ENCODE peak calls at places on chromosome 1, in seven cellular contexts. C is activated CD4-positive, alpha-beta T cell treated with anti-CD3 and anti-CD28 coated beads for 48 hours; E is posterior cingulate gyrus; Q is RWPE1; T is astrocyte; R is GM18507; H is left lung. D is an unnamed sample.

GRCh38 chr1:75916834-75917233 is 15.4 kb downstream of the ASB17 start:
- DNase-seq in C (no peak), E (no peak), Q (no peak), T (no peak), R (no peak), H (no peak), D (no peak)

GRCh38 chr1:8583031-8583430 is 234.4 kb downstream of the RERE start:
- DNase-seq in C (no peak), E (no peak), Q (no peak), T (no peak), R (no peak), H (no peak), D (no peak)

GRCh38 chr1:227733751-227734545 is 1.2 kb downstream of the JMJD4 start:
- DNase-seq in C (no peak), E (no peak), Q (no peak), T (no peak), R (no peak), H (no peak), D (no peak)

GRCh38 chr1:200794506-200795065 is 55.9 kb downstream of the CAMSAP2 start:
- DNase-seq in C (no peak), E (no peak), Q (no peak), T (no peak), R (no peak), H (no peak), D (no peak)

GRCh38 chr1:24414884-24415333 is 693 bp upstream of the NIPAL3 start:
- DNase-seq in C (no peak), E (no peak), Q (no peak), T (no peak), R (no peak), H (no peak), D (no peak)

GRCh38 chr1:176517484-176517883 is 54.5 kb downstream of the PAPPA2 start:
- DNase-seq in C (peak; percentile 7), E (no peak), Q (peak; percentile 23), T (peak; percentile 35), R (no peak), H (no peak), D (no peak)

GRCh38 chr1:68093737-68094136 is 43.3 kb upstream of the DIRAS3 start:
- DNase-seq in C (no peak), E (no peak), Q (peak; percentile 34), T (peak; percentile 60), R (no peak), H (no peak), D (no peak)

GRCh38 chr1:34366875-34367624 is 190.3 kb downstream of the C1orf94 start:
- DNase-seq in C (no peak), E (no peak), Q (no peak), T (no peak), R (no peak), H (no peak), D (no peak)

GRCh38 chr1:115069626-115070308 is 19.5 kb downstream of the TSPAN2 start:
- DNase-seq in C (no peak), E (no peak), Q (no peak), T (peak; percentile 79), R (no peak), H (no peak), D (no peak)

GRCh38 chr1:90839323-90839722 is 122.2 kb upstream of the BARHL2 start:
- DNase-seq in C (no peak), E (no peak), Q (no peak), T (no peak), R (no peak), H (no peak), D (no peak)

D was measured in HAP-1.